ENCODE peak calls at places on chromosomes 13 and 19, in six cellular contexts. X is stomach, K is tibial artery, S is brain microvascular endothelial cell, E is IMR-90, Z is PC-9. D is an unnamed sample. For H3K36me3, the result is how much of the 10 kb centered on the place peaks cover.

GRCh38 chr19:17243854-17244617 is 1.7 kb downstream of the NR2F6 start:
- DNase-seq in S (no peak), Z (peak), X (peak), K (peak), E (peak), D (no peak)

GRCh38 chr19:14055396-14055795 is 6.5 kb downstream of the PALM3 start:
- DNase-seq in X (no peak), Z (no peak), K (no peak), S (no peak), E (no peak), D (no peak)

GRCh38 chr13:45341799-45342584 is 1.0 kb upstream of the TPT1 start:
- DNase-seq in E (no peak), S (no peak), X (peak), Z (no peak), K (peak), D (no peak)

GRCh38 chr13:93004919-93005318 is 221.7 kb upstream of the GPC6 start:
- DNase-seq in S (peak), X (no peak), Z (no peak), E (peak), K (no peak), D (no peak)

GRCh38 chr13:80299046-80299445 is 41.9 kb downstream of the SPRY2 start:
- DNase-seq in E (no peak), X (no peak), S (no peak), Z (no peak), K (no peak), D (no peak)

GRCh38 chr13:46903748-46904147 is 6.9 kb upstream of the HTR2A start:
- DNase-seq in X (no peak), E (peak), S (peak), K (no peak), Z (no peak), D (no peak)

GRCh38 chr13:32141462-32141861 is 109.9 kb downstream of the FRY start:
- DNase-seq in E (no peak), X (no peak), K (no peak), S (no peak), Z (no peak), D (no peak)

GRCh38 chr13:41916173-41916954 is 44.5 kb downstream of the VWA8 start:
- DNase-seq in S (peak), X (no peak), K (no peak), E (peak), Z (no peak), D (peak)

GRCh38 chr13:21203132-21203531 is 26.7 kb downstream of the MRPL57 start:
- DNase-seq in S (peak), Z (no peak), X (no peak), E (peak), K (no peak), D (no peak)

GRCh38 chr13:53405616-53406015 is 377.0 kb downstream of the OLFM4 start:
- DNase-seq in E (no peak), K (no peak), X (no peak), Z (no peak), S (no peak), D (no peak)

GRCh38 chr19:3968556-3969434 is 2.1 kb downstream of the DAPK3 start:
- DNase-seq in E (peak), Z (peak), X (peak), K (peak), S (peak), D (peak)

GRCh38 chr19:31135841-31136240 is 213.4 kb downstream of the TSHZ3 start:
- DNase-seq in K (no peak), S (peak), E (peak), X (no peak), Z (no peak), D (peak)

GRCh38 chr19:41879080-41879479 is 2.0 kb downstream of the CD79A start:
- DNase-seq in K (no peak), E (no peak), X (no peak), Z (no peak), S (no peak), D (no peak)

GRCh38 chr13:109385161-109385560 is 401.2 kb downstream of the IRS2 start:
- DNase-seq in X (no peak), Z (no peak), K (no peak), S (no peak), E (peak), D (peak)

GRCh38 chr13:111595791-111596190 is 275.3 kb downstream of the TEX29 start:
- DNase-seq in Z (no peak), E (no peak), K (no peak), X (no peak), S (no peak), D (no peak)

GRCh38 chr19:51727349-51727880 is 3.6 kb upstream of the HAS1 start:
- DNase-seq in Z (no peak), K (no peak), X (no peak), S (peak), E (no peak), D (no peak)

GRCh38 chr19:48461982-48462655 is 6.7 kb downstream of the KCNJ14 start:
- DNase-seq in X (no peak), S (no peak), Z (no peak), E (no peak), K (no peak), D (no peak)

GRCh38 chr19:4742717-4743646 is 19.3 kb upstream of the DPP9 start:
- DNase-seq in K (no peak), Z (no peak), E (no peak), X (no peak), S (no peak), D (no peak)

GRCh38 chr19:18683109-18683954 is at the start of gene CRTC1:
- DNase-seq in K (peak), S (peak), E (peak), Z (peak), X (peak), D (no peak)

GRCh38 chr13:48775804-48776203 is 122.1 kb downstream of the CYSLTR2 start:
- DNase-seq in X (no peak), E (peak), Z (no peak), S (peak), K (no peak), D (peak)
- H3K4me3 ChIP-seq in X (no peak), E (no peak), Z (no peak), S (no peak), K (no peak), D (no peak)

DNA sequence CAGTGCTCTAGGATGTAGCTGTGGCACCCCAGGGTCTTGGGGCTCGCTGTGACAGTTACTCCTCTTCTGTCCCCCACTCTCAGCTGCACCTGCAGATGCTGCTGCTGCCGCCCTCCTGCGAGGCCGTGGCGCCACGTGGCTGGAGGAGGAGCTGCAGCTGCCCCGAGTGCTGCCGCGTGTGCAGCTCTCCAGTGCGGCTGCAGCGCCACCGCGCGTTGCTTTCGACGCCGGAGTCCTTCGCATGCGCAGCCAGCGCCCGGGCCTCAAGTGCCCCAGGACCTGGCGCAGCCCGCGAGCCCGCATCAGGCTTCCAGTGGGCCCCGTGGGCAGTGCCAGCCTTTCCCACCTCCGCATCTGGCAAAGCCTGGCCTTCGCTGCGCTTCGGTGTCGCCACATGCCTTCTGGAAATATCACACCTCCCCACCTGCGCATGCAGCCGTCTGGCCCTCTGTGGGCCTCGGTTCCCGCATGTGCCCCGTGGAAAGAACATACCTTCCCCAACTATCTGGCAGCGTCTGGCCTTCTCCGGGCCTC is 692 bp upstream of the ZNF580 start:
- DNase-seq in E (peak), K (peak), S (peak), Z (no peak), X (peak), D (no peak)
- TF ChIP-seq CTCF in E (peak), K (peak), S (peak), Z (no peak), X (peak), D (peak)

DNA sequence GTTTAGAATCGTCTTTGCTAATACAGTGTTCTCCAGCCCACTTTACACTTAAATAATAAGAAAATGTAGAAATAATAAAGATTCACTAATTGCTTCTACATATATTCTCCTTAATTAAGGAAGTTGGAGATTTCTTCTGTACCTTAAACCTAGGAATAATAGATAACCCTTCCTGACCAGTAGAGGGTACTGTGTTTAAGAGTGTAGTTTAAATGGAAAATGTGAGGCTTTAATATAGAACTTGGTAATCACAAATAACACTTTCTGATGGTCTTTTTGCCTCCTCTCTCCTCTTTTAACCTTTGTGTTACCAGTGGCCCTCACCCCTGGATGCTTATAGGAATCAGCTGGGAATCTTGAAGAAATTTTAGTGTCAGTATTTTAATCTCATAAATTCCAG is 20.7 kb downstream of the POMP start:
- DNase-seq in S (no peak), Z (no peak), X (no peak), K (no peak), E (peak), D (no peak)
- H3K36me3 ChIP-seq in S (under half), Z (under half), X (under half), K (half or more), E (under half), D (under half)

DNA sequence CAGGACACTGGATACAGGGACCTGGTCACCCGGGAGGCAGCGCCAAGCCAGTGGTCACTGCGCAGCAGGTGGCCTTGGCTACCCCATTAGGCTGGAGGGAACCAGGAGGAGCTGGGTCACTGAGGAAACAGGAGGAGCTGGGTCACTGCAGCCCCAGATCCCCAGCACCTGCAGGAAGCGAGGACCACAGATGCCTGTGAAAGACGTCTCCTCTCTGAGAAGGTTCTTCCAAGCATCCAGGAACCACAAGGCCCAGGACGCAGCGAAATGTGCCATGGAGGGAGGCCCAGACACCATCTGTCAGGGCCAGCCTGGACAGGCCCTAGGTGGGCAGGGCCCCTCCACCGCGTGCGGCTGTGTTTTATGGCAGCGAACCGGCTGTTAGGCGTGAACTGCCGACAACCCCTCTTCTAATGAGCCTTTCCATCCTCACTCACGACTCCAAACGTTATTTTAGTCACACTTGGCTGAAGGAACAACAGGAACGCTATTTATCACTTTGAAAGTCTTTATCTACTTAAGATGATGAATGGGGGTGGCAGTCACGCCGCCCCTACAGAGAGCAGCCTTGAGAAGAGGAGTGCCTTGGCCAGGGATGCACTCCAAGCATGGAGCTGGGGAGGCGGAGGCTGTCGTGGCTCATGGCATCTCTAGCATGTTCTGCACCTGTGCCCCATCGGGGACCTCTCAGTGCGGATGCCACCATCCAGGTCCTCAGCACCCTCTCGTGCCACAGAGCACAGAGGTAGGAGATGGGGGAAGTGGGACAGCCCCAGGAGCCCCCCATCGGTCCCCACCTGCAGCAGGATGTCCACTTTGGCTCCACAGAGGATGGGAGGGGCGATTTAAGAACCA is 53.3 kb downstream of the CEBPG start:
- DNase-seq in K (no peak), Z (no peak), S (no peak), X (no peak), E (no peak), D (no peak)
- H3K4me3 ChIP-seq in K (no peak), Z (no peak), S (no peak), X (no peak), E (no peak), D (no peak)

DNA sequence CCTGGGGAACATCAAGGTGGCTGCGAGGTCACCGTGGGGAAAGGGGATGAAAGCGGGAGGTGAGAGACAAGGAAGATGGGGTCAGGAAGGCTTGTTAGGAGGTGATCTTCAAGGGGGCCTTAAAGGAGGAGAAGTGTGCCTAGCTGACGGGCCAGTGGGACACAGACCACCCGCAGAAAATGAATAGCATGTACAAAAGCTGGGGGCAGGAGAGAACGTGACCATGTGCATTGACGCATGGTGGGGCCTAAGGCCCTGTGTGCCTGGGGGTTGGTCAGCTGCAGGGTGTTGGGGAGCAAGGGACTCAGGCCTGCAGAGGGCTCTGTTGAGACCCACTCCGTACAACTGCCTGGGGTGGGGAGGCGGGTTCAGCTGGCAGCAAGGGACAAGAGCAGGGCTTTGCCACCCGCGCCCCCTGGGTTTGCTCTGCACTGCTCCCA is 5.9 kb downstream of the RAB8A start:
- DNase-seq in X (no peak), K (no peak), S (no peak), E (no peak), Z (no peak), D (no peak)
- TF ChIP-seq CTCF in X (no peak), K (no peak), S (peak), E (peak), Z (no peak), D (no peak)

DNA sequence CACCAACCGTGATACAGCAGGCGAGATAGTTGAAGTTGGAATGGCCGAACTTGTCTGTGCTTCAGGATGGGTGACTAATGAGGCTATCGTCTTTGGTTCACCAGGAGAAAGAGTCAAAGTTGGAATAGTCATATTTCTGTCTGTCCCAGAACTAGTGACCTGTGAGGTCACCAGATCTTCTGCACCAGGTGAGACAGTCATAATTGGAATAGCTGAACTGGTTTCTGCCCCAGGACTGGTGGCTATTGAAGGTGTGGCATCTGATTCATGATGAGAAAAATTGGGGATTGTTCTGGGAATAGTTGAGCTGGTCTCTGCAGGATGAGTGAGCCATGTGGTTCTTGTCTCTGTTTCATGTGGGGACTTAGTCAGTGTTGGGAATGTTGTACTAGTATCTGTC is 71.6 kb downstream of the MUC16 start:
- DNase-seq in S (no peak), K (no peak), X (no peak), Z (no peak), E (no peak), D (no peak)
- H3K36me3 ChIP-seq in S (under half), K (under half), X (under half), Z (under half), E (under half), D (under half)

GRCh38 chr19:40216013-40216776 is 2.0 kb downstream of the TTC9B start:
- DNase-seq in K (no peak), E (no peak), S (no peak), X (no peak), Z (no peak), D (no peak)
- H3K4me3 ChIP-seq in K (no peak), E (no peak), S (no peak), X (no peak), Z (peak), D (no peak)

GRCh38 chr13:30796833-30797601 is 61.7 kb downstream of the ALOX5AP start:
- DNase-seq in S (peak), X (no peak), K (no peak), Z (no peak), E (peak), D (no peak)

GRCh38 chr13:30800107-30800506 is 64.8 kb downstream of the ALOX5AP start:
- DNase-seq in E (no peak), S (no peak), K (no peak), X (no peak), Z (no peak), D (no peak)

GRCh38 chr13:30797847-30798246 is 62.5 kb downstream of the ALOX5AP start:
- DNase-seq in E (no peak), K (no peak), Z (no peak), X (no peak), S (no peak), D (no peak)

GRCh38 chr13:30798776-30799625 is 63.7 kb downstream of the ALOX5AP start:
- DNase-seq in X (no peak), K (no peak), S (no peak), Z (no peak), E (peak), D (no peak)

GRCh38 chr13:30796132-30796832 is 60.9 kb downstream of the ALOX5AP start:
- DNase-seq in K (no peak), E (peak), X (no peak), Z (peak), S (peak), D (no peak)
- TF ChIP-seq CTCF in K (no peak), E (no peak), X (no peak), Z (no peak), S (no peak), D (peak)

DNA sequence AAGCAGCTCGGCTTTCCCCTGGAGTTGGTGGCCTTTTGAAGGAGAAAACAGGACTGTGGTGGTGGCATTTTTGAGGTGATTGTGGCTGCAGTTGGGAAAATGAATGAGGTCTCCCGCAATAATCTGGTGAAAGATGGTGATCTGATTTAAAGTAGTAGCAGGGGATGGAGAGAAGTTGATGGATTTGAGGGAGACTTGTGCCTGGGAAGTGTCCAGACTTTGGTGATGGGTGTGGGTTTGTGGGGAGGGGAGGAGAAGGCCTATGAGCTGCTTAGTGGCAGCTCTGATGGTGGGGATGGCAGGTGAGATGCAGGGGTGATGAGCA is 4.0 kb upstream of the EPN1 start:
- DNase-seq in S (no peak), K (no peak), X (no peak), Z (no peak), E (no peak), D (no peak)
- H3K36me3 ChIP-seq in S (half or more), K (half or more), X (half or more), Z (under half), E (under half), D (under half)

GRCh38 chr13:51518847-51519246 is 65.4 kb upstream of the WDFY2 start:
- DNase-seq in X (no peak), E (peak), K (no peak), S (peak), Z (no peak), D (no peak)
- H3K4me3 ChIP-seq in X (no peak), E (no peak), K (no peak), S (no peak), Z (no peak), D (no peak)

D was measured in BJ.